ENCODE peak calls at places on chromosomes 11 and 22, in seven cellular contexts. B is psoas muscle; P is CD4-positive, alpha-beta T cell; F is PC-3; Z is lung; M is thoracic aorta; N is right lobe of liver. R is an unnamed sample. For H3K9me3, the result is how much of the 10 kb centered on the place peaks cover.

GRCh38 chr11:102666331-102666957 is 39.1 kb downstream of the MMP27 start:
- ATAC-seq in B (no peak), P (peak), F (peak), Z (peak), M (no peak), N (peak), R (no peak)

GRCh38 chr11:46357483-46357936 is 10.2 kb downstream of the DGKZ start:
- ATAC-seq in B (no peak), P (no peak), F (no peak), Z (no peak), M (no peak), N (no peak), R (no peak)

GRCh38 chr11:6204708-6205107 is 649 bp upstream of the C11orf42 start:
- ATAC-seq in B (no peak), P (no peak), F (no peak), Z (no peak), M (no peak), N (no peak), R (no peak)

GRCh38 chr11:85799142-85799541 is 11.8 kb downstream of the SYTL2 start:
- ATAC-seq in B (no peak), P (no peak), F (no peak), Z (no peak), M (no peak), N (no peak), R (no peak)

GRCh38 chr11:32916361-32916760 is 23.8 kb downstream of the QSER1 start:
- ATAC-seq in B (no peak), P (no peak), F (no peak), Z (no peak), M (no peak), N (no peak), R (no peak)

GRCh38 chr22:38193580-38193979 is 8.2 kb upstream of the MAFF start:
- ATAC-seq in B (peak), P (no peak), F (no peak), Z (no peak), M (peak), N (peak), R (peak)

GRCh38 chr11:107646783-107647182 is 55.8 kb downstream of the ELMOD1 start:
- ATAC-seq in B (no peak), P (no peak), F (no peak), Z (no peak), M (no peak), N (no peak), R (no peak)

GRCh38 chr22:31952459-31952858 is 8.1 kb downstream of the YWHAH start:
- ATAC-seq in B (peak), P (no peak), F (peak), Z (peak), M (peak), N (no peak), R (peak)

GRCh38 chr11:121318848-121319834 is 26.6 kb downstream of the SC5D start:
- ATAC-seq in B (no peak), P (peak), F (peak), Z (no peak), M (no peak), N (peak), R (no peak)

GRCh38 chr22:23608583-23608982 is 23.5 kb downstream of the DRICH1 start:
- ATAC-seq in B (no peak), P (no peak), F (no peak), Z (no peak), M (no peak), N (no peak), R (no peak)

GRCh38 chr11:2940930-2941821 is 12.0 kb upstream of the PHLDA2 start:
- ATAC-seq in B (peak), P (no peak), F (peak), Z (no peak), M (no peak), N (peak), R (no peak)

GRCh38 chr11:10326080-10326964 is 21.4 kb downstream of the ADM start:
- ATAC-seq in B (peak), P (no peak), F (peak), Z (no peak), M (no peak), N (peak), R (peak)

GRCh38 chr22:50221410-50222300 is 20.8 kb downstream of the SELENOO start:
- ATAC-seq in B (no peak), P (no peak), F (no peak), Z (no peak), M (no peak), N (no peak), R (no peak)

GRCh38 chr11:73271936-73272679 is at the start of gene P2RY6:
- ATAC-seq in B (peak), P (no peak), F (peak), Z (peak), M (no peak), N (peak), R (no peak)
- H3K27ac ChIP-seq in B (no peak), P (no peak), F (peak), Z (no peak), M (no peak), N (no peak), R (no peak)

GRCh38 chr11:11558826-11559225 is 63.0 kb downstream of the GALNT18 start:
- ATAC-seq in B (peak), P (no peak), F (no peak), Z (peak), M (no peak), N (no peak), R (no peak)
- H3K9me3 ChIP-seq in B (under half), P (under half), F (under half), Z (under half), M (under half), N (under half), R (under half)

DNA sequence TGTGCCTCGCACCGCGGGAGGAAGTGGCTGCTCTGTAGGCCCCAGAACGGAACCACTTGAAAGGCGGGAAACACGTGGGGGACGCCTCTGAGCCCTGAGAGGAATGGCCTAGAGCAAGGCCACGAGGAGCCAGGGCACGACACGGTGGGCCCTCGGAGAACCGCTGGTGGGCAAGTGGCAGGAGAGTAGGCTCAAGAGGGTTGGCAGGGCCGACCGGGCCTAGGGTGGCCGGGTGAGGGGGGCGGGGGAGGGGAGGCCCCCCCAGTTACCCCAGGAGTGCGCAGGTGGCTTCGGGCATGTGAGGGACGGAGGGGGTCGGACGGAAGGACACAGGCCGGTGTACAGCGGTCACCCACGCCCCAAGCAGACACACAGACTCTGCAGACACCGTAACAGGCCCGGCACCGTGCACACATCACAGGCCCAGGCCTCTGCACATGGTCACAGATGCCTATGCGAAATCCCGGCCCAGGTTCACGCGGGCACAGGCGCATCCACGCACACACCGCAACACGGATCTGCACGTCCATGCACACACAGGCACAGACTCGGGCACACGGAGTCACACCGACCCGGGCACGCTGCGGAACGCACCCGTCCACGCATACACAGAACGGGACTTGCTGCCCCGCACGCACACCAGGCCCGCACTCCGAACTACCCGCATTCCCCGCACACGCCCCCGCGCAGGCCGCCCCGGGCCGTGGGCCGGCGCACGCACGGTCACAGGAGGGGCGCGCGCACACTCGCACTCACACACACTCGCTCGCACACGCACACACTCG is at the start of gene MGAT3:
- ATAC-seq in B (peak), P (peak), F (no peak), Z (no peak), M (no peak), N (peak), R (peak)
- H3K27ac ChIP-seq in B (peak), P (no peak), F (no peak), Z (peak), M (no peak), N (no peak), R (no peak)

GRCh38 chr11:74866557-74866956 is 82.3 kb downstream of the XRRA1 start:
- ATAC-seq in B (no peak), P (no peak), F (no peak), Z (no peak), M (no peak), N (no peak), R (no peak)

GRCh38 chr11:74871037-74871436 is 77.9 kb downstream of the XRRA1 start:
- ATAC-seq in B (no peak), P (no peak), F (no peak), Z (no peak), M (no peak), N (no peak), R (no peak)

DNA sequence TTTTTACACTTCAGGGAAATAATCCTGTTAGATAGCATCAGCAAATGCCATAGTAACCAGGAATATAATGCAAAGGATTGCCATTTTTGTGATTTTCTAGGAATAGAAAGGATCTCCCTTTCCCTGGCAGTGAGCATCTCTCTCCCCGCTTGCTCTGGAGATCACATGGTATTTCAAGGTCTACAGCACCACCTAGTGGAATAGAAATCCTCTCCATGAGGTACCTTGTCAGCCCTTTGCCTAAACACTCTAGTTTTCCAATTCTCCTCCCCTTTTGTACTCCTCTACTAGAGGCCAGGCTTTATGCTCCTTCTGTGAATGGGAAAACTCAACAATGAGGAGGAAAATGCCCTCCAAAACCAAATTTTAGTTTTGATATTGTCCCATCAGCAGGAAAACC is 78.4 kb downstream of the XRRA1 start:
- ATAC-seq in B (no peak), P (no peak), F (peak), Z (no peak), M (no peak), N (no peak), R (no peak)
- H3K9me3 ChIP-seq in B (half or more), P (half or more), F (under half), Z (under half), M (half or more), N (under half), R (under half)

GRCh38 chr11:96186806-96187205 is 156.2 kb downstream of the MAML2 start:
- ATAC-seq in B (no peak), P (no peak), F (peak), Z (no peak), M (no peak), N (no peak), R (no peak)
- H3K27ac ChIP-seq in B (no peak), P (no peak), F (peak), Z (no peak), M (peak), N (no peak), R (no peak)

GRCh38 chr11:97471480-97471879 is 1081.7 kb downstream of the JRKL start:
- ATAC-seq in B (no peak), P (no peak), F (no peak), Z (no peak), M (no peak), N (peak), R (no peak)
- H3K9me3 ChIP-seq in B (under half), P (under half), F (under half), Z (under half), M (under half), N (under half), R (under half)

R was measured in gastroesophageal sphincter.